ENCODE peak calls at places on chromosomes 4 and X, in five cellular contexts. M is GM23338, I is dorsolateral prefrontal cortex, O is HCT116, Z is neural progenitor cell. U is an unnamed sample.

GRCh38 chr4:110671679-110672078 is 48.8 kb upstream of the PITX2 start:
- DNase-seq in O (no peak), M (no peak), I (no peak), Z (no peak), U (no peak)

GRCh38 chr4:123892368-123892961 is 495.9 kb downstream of the SPRY1 start:
- DNase-seq in M (no peak), Z (no peak), O (no peak), I (no peak), U (no peak)

GRCh38 chrX:148914783-148915182 is 414.4 kb downstream of the AFF2 start:
- DNase-seq in M (no peak), I (no peak), O (no peak), Z (no peak), U (no peak)

GRCh38 chrX:68238568-68238967 is 194.7 kb downstream of the OPHN1 start:
- DNase-seq in M (peak), I (no peak), Z (peak), O (no peak), U (no peak)

GRCh38 chr4:3335385-3335784 is 42.6 kb downstream of the RGS12 start:
- DNase-seq in Z (no peak), I (no peak), O (no peak), M (no peak), U (peak)

GRCh38 chrX:112536544-112536943 is 143.2 kb downstream of the LHFPL1 start:
- DNase-seq in I (no peak), O (no peak), Z (peak), M (peak), U (no peak)

GRCh38 chr4:136476773-136477172 is 1055.5 kb downstream of the PCDH18 start:
- DNase-seq in I (no peak), Z (no peak), M (no peak), O (no peak), U (no peak)

GRCh38 chrX:110853610-110854009 is 58.0 kb upstream of the CHRDL1 start:
- DNase-seq in M (peak), Z (peak), O (no peak), I (peak), U (no peak)

GRCh38 chrX:56233682-56234081 is 1.5 kb downstream of the KLF8 start:
- DNase-seq in I (peak), M (peak), Z (peak), O (peak), U (no peak)

GRCh38 chr4:157170321-157170720 is 50.2 kb upstream of the GRIA2 start:
- DNase-seq in M (no peak), O (no peak), Z (no peak), I (no peak), U (no peak)

DNA sequence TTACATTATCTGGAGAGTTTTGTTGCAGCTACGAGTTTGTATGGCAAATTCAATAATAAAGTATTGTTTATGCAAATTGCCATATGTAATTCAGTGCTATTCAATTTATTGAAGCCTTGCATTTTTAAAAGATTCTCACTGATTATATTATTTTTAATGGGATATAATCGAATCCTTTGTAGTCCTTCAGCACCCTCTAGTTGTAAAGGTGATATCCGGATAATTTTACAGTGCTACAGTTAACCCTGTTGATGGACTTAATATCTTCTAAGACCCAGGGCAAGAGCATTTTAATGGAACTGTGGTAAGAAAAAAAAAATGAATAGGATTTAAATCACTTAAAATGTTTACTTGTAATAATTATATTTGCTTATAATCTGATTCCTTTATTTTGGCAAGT is 48.5 kb upstream of the GRIA2 start:
- DNase-seq in O (peak), I (no peak), Z (no peak), M (no peak), U (no peak)
- TF ChIP-seq CTCF in O (peak), I (no peak), Z (no peak), M (peak), U (peak)

GRCh38 chr4:71217688-71218087 is 121.1 kb upstream of the SLC4A4 start:
- DNase-seq in Z (no peak), O (no peak), M (no peak), I (no peak), U (no peak)

GRCh38 chr4:71216316-71216959 is 122.4 kb upstream of the SLC4A4 start:
- DNase-seq in O (no peak), M (no peak), I (no peak), Z (no peak), U (no peak)

GRCh38 chr4:71222661-71223060 is 116.2 kb upstream of the SLC4A4 start:
- DNase-seq in I (no peak), O (no peak), Z (no peak), M (no peak), U (no peak)

GRCh38 chr4:71221510-71222466 is 117.0 kb upstream of the SLC4A4 start:
- DNase-seq in M (no peak), Z (no peak), O (no peak), I (no peak), U (no peak)
- TF ChIP-seq CTCF in M (no peak), Z (no peak), O (no peak), I (no peak), U (no peak)

GRCh38 chr4:791201-791865 is 34.6 kb downstream of the CPLX1 start:
- DNase-seq in O (no peak), Z (no peak), M (no peak), I (no peak), U (no peak)

GRCh38 chr4:792729-793108 is 33.2 kb downstream of the CPLX1 start:
- DNase-seq in Z (no peak), M (no peak), I (no peak), O (no peak), U (no peak)

GRCh38 chr4:790466-790820 is 35.5 kb downstream of the CPLX1 start:
- DNase-seq in O (no peak), Z (no peak), I (no peak), M (no peak), U (no peak)

GRCh38 chr4:793109-793861 is 32.6 kb downstream of the CPLX1 start:
- DNase-seq in I (no peak), O (no peak), Z (peak), M (no peak), U (no peak)

GRCh38 chr4:791866-792630 is 33.9 kb downstream of the CPLX1 start:
- DNase-seq in I (no peak), Z (no peak), O (no peak), M (peak), U (no peak)
- TF ChIP-seq CTCF in I (no peak), Z (no peak), O (no peak), M (no peak), U (no peak)

DNA sequence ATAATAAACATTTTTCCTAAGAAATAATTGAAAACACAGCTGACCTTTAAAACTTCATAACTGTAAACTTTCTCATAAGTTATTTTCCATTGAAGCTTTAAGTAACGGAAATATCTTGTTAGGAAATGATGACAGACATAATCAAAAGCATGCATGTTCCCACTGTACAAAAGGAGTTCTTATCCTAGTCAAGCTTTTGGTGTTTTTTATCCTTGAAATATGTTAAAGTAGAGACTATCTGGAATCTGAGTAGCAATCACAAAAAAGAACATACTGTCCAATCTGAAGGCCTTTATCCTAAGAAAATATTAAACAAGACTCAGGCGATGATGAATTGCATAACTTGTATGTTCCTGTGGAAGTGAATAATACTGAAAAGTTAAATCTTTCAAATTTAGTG is 14.4 kb downstream of the GEMIN8 start:
- DNase-seq in M (no peak), Z (no peak), I (no peak), O (no peak), U (no peak)
- TF ChIP-seq CTCF in M (no peak), Z (no peak), I (no peak), O (no peak), U (no peak)

GRCh38 chr4:120754590-120754989 is 167.9 kb downstream of the PRDM5 start:
- DNase-seq in I (no peak), O (no peak), Z (no peak), M (no peak), U (peak)

GRCh38 chr4:120750152-120750525 is 172.4 kb downstream of the PRDM5 start:
- DNase-seq in I (no peak), M (no peak), Z (no peak), O (no peak), U (no peak)

GRCh38 chr4:120753854-120754253 is 168.7 kb downstream of the PRDM5 start:
- DNase-seq in I (no peak), O (no peak), M (no peak), Z (peak), U (no peak)

GRCh38 chr4:120749445-120750151 is 172.9 kb downstream of the PRDM5 start:
- DNase-seq in O (no peak), I (no peak), Z (no peak), M (no peak), U (no peak)
- TF ChIP-seq CTCF in O (no peak), I (no peak), Z (no peak), M (no peak), U (no peak)

GRCh38 chrX:107542500-107542899 is 85.8 kb upstream of the PRPS1 start:
- DNase-seq in M (peak), I (no peak), Z (peak), O (peak), U (no peak)
- TF ChIP-seq CTCF in M (peak), I (no peak), Z (peak), O (no peak), U (peak)

GRCh38 chr4:156983366-156983765 is 11.8 kb upstream of the PDGFC start:
- DNase-seq in O (no peak), Z (no peak), M (peak), I (no peak), U (no peak)
- TF ChIP-seq CTCF in O (peak), Z (peak), M (no peak), I (no peak), U (peak)

DNA sequence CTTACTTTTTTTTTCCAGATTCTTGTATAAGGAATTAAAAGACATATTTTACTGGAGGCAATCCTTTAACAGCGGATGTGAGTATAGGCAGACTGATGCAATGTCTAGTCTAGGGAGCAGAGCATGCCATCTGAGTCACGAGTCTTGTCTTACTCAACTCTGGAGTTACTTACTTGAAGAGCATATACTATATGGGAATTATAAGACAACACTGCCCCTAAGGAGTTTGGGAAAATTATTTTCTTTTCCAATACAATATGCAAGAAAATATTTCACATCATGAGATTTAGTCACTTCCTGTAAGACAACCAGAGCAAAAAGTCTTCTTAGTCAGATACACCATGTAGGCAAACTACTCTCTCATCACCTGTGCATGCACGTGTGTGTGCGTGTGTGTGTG is 537.3 kb upstream of the FTHL17 start:
- DNase-seq in Z (no peak), O (no peak), I (no peak), M (no peak), U (no peak)
- TF ChIP-seq CTCF in Z (no peak), O (no peak), I (no peak), M (no peak), U (peak)

DNA sequence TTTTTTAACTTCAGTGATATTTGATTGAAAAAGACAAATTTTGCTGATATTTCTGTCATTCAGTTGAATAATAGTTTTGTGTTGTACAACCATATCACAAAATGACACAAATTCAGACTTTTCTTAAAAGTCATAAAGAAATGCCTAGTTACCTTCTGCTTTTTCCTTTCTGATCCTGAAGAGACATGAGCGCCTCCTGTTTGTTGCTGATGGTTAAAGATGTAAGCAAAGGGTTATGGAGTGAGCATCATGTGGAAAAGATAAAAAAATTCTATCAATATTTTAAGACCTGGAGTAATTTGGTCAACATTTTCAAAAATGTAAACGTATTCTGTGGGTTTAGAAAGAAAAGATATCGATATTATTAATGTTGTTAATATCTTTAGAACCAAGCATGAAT is 669.9 kb upstream of the NR3C2 start:
- DNase-seq in M (peak), O (no peak), I (no peak), Z (no peak), U (no peak)
- TF ChIP-seq CTCF in M (peak), O (peak), I (no peak), Z (peak), U (no peak)

U was measured in osteocyte.